ENCODE peak calls at places on chromosomes 13 and 19, in ten cellular contexts. C is tibial artery; P is LHCN-M2; Z is HT1080; E is stimulated activated effector memory CD8-positive, alpha-beta T cell treated with anti-CD3 and anti-CD28 coated beads, Interleukin-12 subunit alpha, Interleukin-12 subunit beta, amount 100 ng/mL, for 72 hours; N is NCI-H146; L is SJSA1; T is substantia nigra; I is fibroblast of villous mesenchyme; D is A549. S is an unnamed sample.

GRCh38 chr19:21569497-21569870 is 64.1 kb downstream of the ZNF429 start:
- DNase-seq in Z (no peak), L (no peak), E (no peak), D (no peak), I (peak), N (peak), C (no peak), T (no peak), P (no peak), S (no peak)

GRCh38 chr19:16594131-16594586 is 21.9 kb upstream of the SLC35E1 start:
- DNase-seq in D (no peak), C (no peak), L (no peak), Z (no peak), P (no peak), I (no peak), N (no peak), E (peak), T (no peak), S (peak)

GRCh38 chr19:4583961-4584669 is 24.6 kb upstream of the SEMA6B start:
- DNase-seq in P (no peak), T (no peak), L (no peak), C (no peak), N (no peak), E (no peak), I (peak), Z (peak), D (no peak), S (no peak)

GRCh38 chr19:6060600-6061391 is 49.5 kb downstream of the RFX2 start:
- DNase-seq in I (peak), L (no peak), N (no peak), P (peak), D (no peak), Z (peak), E (no peak), T (no peak), C (peak), S (no peak)

GRCh38 chr19:29576761-29577661 is 29.1 kb upstream of the POP4 start:
- DNase-seq in C (no peak), N (no peak), E (no peak), T (no peak), P (peak), L (no peak), D (no peak), Z (peak), I (no peak), S (no peak)

GRCh38 chr13:30616927-30617314 is 799 bp upstream of the USPL1 start:
- DNase-seq in D (peak), T (peak), Z (peak), P (peak), I (peak), E (no peak), C (peak), L (no peak), N (peak), S (peak)

GRCh38 chr19:1082165-1082927 is 12.8 kb downstream of the POLR2E start:
- DNase-seq in N (peak), D (peak), C (no peak), P (no peak), Z (no peak), I (peak), L (no peak), T (no peak), E (no peak), S (peak)

GRCh38 chr19:8571006-8571411 is 6.2 kb downstream of the MYO1F start:
- DNase-seq in T (no peak), C (no peak), L (peak), Z (peak), N (no peak), D (peak), P (peak), E (no peak), I (peak), S (no peak)

GRCh38 chr13:20388184-20388583 is 137.5 kb downstream of the CRYL1 start:
- DNase-seq in D (no peak), Z (no peak), P (no peak), C (no peak), L (no peak), N (no peak), I (no peak), E (no peak), T (no peak), S (no peak)

GRCh38 chr13:40087021-40088002 is 431.9 kb downstream of the COG6 start:
- DNase-seq in T (no peak), E (no peak), P (no peak), L (no peak), Z (no peak), D (no peak), C (no peak), N (peak), I (no peak), S (no peak)

GRCh38 chr13:99702687-99703319 is 201.5 kb downstream of the TM9SF2 start:
- DNase-seq in C (no peak), N (no peak), E (no peak), T (no peak), D (no peak), I (no peak), Z (no peak), L (no peak), P (no peak), S (no peak)

GRCh38 chr13:99698816-99699099 is 197.5 kb downstream of the TM9SF2 start:
- DNase-seq in P (no peak), N (no peak), Z (no peak), I (no peak), C (no peak), L (no peak), D (no peak), T (no peak), E (no peak), S (no peak)

GRCh38 chr19:40666803-40667438 is 23.5 kb downstream of the NUMBL start:
- DNase-seq in C (no peak), P (no peak), D (no peak), L (no peak), N (no peak), T (no peak), Z (no peak), I (no peak), E (no peak), S (no peak)

GRCh38 chr13:39938591-39938990 is 283.1 kb downstream of the COG6 start:
- DNase-seq in N (no peak), C (no peak), I (peak), P (no peak), T (no peak), Z (no peak), D (no peak), L (no peak), E (no peak), S (no peak)

GRCh38 chr19:23758187-23759074 is at the start of gene ZNF681:
- DNase-seq in C (peak), E (peak), Z (peak), P (peak), N (peak), L (peak), I (peak), T (peak), D (peak), S (peak)

GRCh38 chr13:110287031-110287828 is 19.7 kb downstream of the COL4A1 start:
- DNase-seq in L (peak), E (no peak), I (peak), C (no peak), T (no peak), P (no peak), N (no peak), Z (no peak), D (no peak), S (no peak)

GRCh38 chr13:34162545-34162936 is 344.6 kb downstream of the RFC3 start:
- DNase-seq in L (peak), E (no peak), I (peak), P (no peak), Z (no peak), N (no peak), C (no peak), D (no peak), T (no peak), S (no peak)

GRCh38 chr19:926595-927043 is 784 bp downstream of the ARID3A start:
- DNase-seq in E (no peak), P (peak), N (no peak), C (no peak), I (no peak), D (peak), L (peak), Z (no peak), T (no peak), S (peak)

GRCh38 chr19:41264581-41265375 is 606 bp downstream of the HNRNPUL1 start:
- DNase-seq in I (peak), C (peak), N (peak), L (no peak), E (peak), D (peak), Z (no peak), T (no peak), P (peak), S (no peak)

GRCh38 chr13:30710442-30710841 is 24.9 kb upstream of the ALOX5AP start:
- DNase-seq in T (no peak), Z (no peak), N (no peak), C (no peak), E (no peak), D (no peak), P (no peak), L (no peak), I (no peak), S (no peak)

GRCh38 chr19:12913011-12913561 is 6.0 kb downstream of the SYCE2 start:
- DNase-seq in Z (no peak), E (no peak), C (peak), P (no peak), T (peak), N (peak), D (no peak), I (peak), L (peak), S (no peak)

GRCh38 chr13:50537029-50537428 is 306.5 kb downstream of the DLEU7 start:
- DNase-seq in T (no peak), Z (peak), C (no peak), D (no peak), P (no peak), N (no peak), I (no peak), E (no peak), L (no peak), S (no peak)

GRCh38 chr13:32726374-32727037 is 140.3 kb downstream of the PDS5B start:
- DNase-seq in L (no peak), I (peak), E (no peak), D (no peak), Z (no peak), C (no peak), T (no peak), N (no peak), P (no peak), S (no peak)

GRCh38 chr13:47372742-47373141 is 475.9 kb upstream of the HTR2A start:
- DNase-seq in L (no peak), D (no peak), T (no peak), P (no peak), Z (no peak), E (no peak), N (no peak), I (no peak), C (no peak), S (no peak)

GRCh38 chr13:109146912-109147624 is 517.7 kb downstream of the MYO16 start:
- DNase-seq in T (no peak), Z (peak), D (peak), N (no peak), P (peak), E (no peak), L (peak), I (peak), C (no peak), S (no peak)

GRCh38 chr19:45087531-45087930 is 5.4 kb upstream of the PPP1R37 start:
- DNase-seq in Z (no peak), L (no peak), P (no peak), I (no peak), C (no peak), T (no peak), E (peak), D (no peak), N (no peak), S (no peak)

GRCh38 chr13:51761638-51762350 is 42.2 kb downstream of the DHRS12 start:
- DNase-seq in Z (no peak), L (no peak), C (no peak), P (no peak), T (no peak), E (no peak), I (no peak), N (no peak), D (no peak), S (no peak)

GRCh38 chr19:15454371-15454800 is 4.6 kb upstream of the WIZ start:
- DNase-seq in E (no peak), D (peak), P (no peak), Z (no peak), N (no peak), L (no peak), T (no peak), I (no peak), C (no peak), S (no peak)

GRCh38 chr19:39916236-39916635 is 18.2 kb downstream of the FCGBP start:
- DNase-seq in C (peak), T (no peak), N (no peak), Z (no peak), L (no peak), E (no peak), D (no peak), P (no peak), I (no peak), S (no peak)

GRCh38 chr13:27556109-27556508 is 64.2 kb downstream of the LNX2 start:
- DNase-seq in Z (peak), T (no peak), P (peak), C (peak), N (no peak), I (no peak), E (no peak), D (peak), L (no peak), S (no peak)